ENCODE peak calls at places on chromosomes 5 and 9, in nine cellular contexts. C, D, R, J, I, E, T, N and O are unnamed samples.

GRCh38 chr5:132136906-132137305 is 63.3 kb downstream of the CSF2 start:
- DNase-seq in C (no peak), D (no peak), R (no peak), J (no peak), I (no peak), E (no peak), T (no peak), N (peak), O (no peak)

GRCh38 chr5:122313001-122313402 is 965 bp downstream of the SNCAIP start:
- DNase-seq in C (no peak), D (no peak), R (no peak), J (no peak), I (no peak), E (no peak), T (no peak), N (peak), O (no peak)

GRCh38 chr9:134619456-134619982 is 22.1 kb upstream of the COL5A1 start:
- DNase-seq in C (no peak), D (no peak), R (no peak), J (no peak), I (no peak), E (no peak), T (peak), N (no peak), O (no peak)

GRCh38 chr5:176664479-176664878 is 17.2 kb downstream of the TSPAN17 start:
- DNase-seq in C (no peak), D (no peak), R (no peak), J (no peak), I (no peak), E (no peak), T (no peak), N (no peak), O (no peak)

GRCh38 chr5:9468070-9468388 is 77.8 kb downstream of the SEMA5A start:
- DNase-seq in C (no peak), D (no peak), R (no peak), J (no peak), I (no peak), E (no peak), T (no peak), N (peak), O (no peak)

GRCh38 chr5:68126871-68127270 is 88.7 kb upstream of the PIK3R1 start:
- DNase-seq in C (no peak), D (no peak), R (no peak), J (no peak), I (no peak), E (no peak), T (no peak), N (no peak), O (no peak)

GRCh38 chr9:69980041-69980440 is 63.6 kb upstream of the MAMDC2 start:
- DNase-seq in C (no peak), D (no peak), R (no peak), J (no peak), I (no peak), E (no peak), T (no peak), N (peak), O (no peak)

GRCh38 chr5:176738851-176739250 is 71.5 kb upstream of the UNC5A start:
- DNase-seq in C (no peak), D (no peak), R (no peak), J (no peak), I (no peak), E (no peak), T (no peak), N (no peak), O (peak)

GRCh38 chr5:34915856-34916192 is 313 bp downstream of the BRIX1 start:
- DNase-seq in C (peak), D (no peak), R (no peak), J (no peak), I (no peak), E (no peak), T (no peak), N (no peak), O (no peak)